ENCODE peak calls at places on chromosomes 1 and 21, in five cellular contexts. E, M, Z, T and H are unnamed samples.

GRCh38 chr1:150516616-150517015 is 1.1 kb downstream of the FALEC start:
- DNase-seq in E (no peak), M (no peak), Z (no peak), T (no peak), H (peak)

GRCh38 chr1:221723018-221723917 is 18.6 kb downstream of the DUSP10 start:
- DNase-seq in E (no peak), M (peak), Z (no peak), T (no peak), H (no peak)

GRCh38 chr1:208243522-208243850 is 698 bp downstream of the PLXNA2 start:
- DNase-seq in E (no peak), M (no peak), Z (no peak), T (peak), H (no peak)

GRCh38 chr1:51444096-51444495 is 75.0 kb downstream of the EPS15 start:
- DNase-seq in E (no peak), M (peak), Z (no peak), T (no peak), H (no peak)

GRCh38 chr1:176479920-176480319 is 16.9 kb downstream of the PAPPA2 start:
- DNase-seq in E (peak), M (no peak), Z (no peak), T (peak), H (no peak)

GRCh38 chr21:31911138-31911907 is 38.5 kb downstream of the HUNK start:
- DNase-seq in E (no peak), M (peak), Z (no peak), T (no peak), H (peak)

GRCh38 chr1:11376981-11377583 is 101.9 kb upstream of the DISP3 start:
- DNase-seq in E (no peak), M (no peak), Z (no peak), T (no peak), H (no peak)

GRCh38 chr1:246508897-246509688 is 2.0 kb upstream of the SMYD3 start:
- DNase-seq in E (no peak), M (no peak), Z (no peak), T (no peak), H (no peak)

GRCh38 chr1:187252923-187253322 is 424.2 kb downstream of the PLA2G4A start:
- DNase-seq in E (no peak), M (no peak), Z (no peak), T (no peak), H (no peak)

GRCh38 chr21:31473685-31474345 is 129.8 kb upstream of the TIAM1 start:
- DNase-seq in E (no peak), M (no peak), Z (no peak), T (no peak), H (no peak)

DNA sequence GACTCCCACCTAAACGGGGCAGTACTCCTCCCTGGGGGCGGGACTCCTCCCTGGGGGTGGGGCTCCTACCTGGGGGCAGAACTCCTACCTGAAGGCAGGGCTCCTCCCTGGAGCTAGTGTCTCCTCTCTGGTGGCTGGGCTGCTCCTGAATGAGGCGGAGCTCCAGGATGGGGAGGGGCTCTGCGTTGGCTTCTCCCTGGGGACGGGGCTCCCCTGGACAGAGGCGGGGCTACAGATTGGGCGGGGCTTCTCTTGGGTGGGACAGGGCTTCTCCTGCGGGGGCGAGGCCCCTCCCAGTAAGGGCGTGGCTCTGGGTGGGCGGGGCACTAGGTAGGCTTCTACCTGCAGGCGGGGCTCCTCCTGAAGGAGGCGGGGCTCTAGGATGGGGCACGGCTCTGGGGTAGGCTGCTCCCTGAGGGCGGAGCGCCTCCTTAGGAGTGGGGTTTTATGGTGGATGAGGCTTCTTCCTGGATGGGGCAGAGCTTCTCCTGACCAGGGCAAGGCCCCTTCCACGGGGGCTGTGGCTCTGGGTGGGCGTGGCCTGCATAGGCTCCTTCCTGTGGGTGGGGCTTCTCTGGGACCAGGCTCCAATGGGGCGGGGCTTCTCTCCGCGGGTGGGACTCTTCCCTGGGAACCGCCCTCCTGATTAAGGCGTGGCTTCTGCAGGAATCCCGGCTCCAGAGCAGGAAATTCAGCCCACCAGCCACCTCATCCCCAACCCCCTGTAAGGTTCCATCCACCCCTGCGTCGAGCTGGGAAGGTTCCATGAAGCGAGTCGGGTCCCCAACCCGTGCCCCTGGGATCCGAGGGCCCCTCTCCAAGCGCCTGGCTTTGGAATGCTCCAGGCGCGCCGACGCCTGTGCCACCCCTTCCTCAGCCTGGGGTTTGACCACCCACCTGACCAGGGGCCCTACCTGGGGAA is 22.7 kb upstream of the ARF1 start:
- DNase-seq in E (peak), M (no peak), Z (no peak), T (peak), H (peak)
- H2AFZ ChIP-seq in E (peak), M (peak), Z (peak), T (peak), H (no peak)

GRCh38 chr1:91176250-91176649 is 154.4 kb upstream of the ZNF644 start:
- DNase-seq in E (no peak), M (no peak), Z (no peak), T (no peak), H (no peak)

GRCh38 chr1:91173379-91173890 is 151.6 kb upstream of the ZNF644 start:
- DNase-seq in E (no peak), M (no peak), Z (no peak), T (no peak), H (no peak)

GRCh38 chr1:91170571-91170970 is 148.7 kb upstream of the ZNF644 start:
- DNase-seq in E (no peak), M (no peak), Z (no peak), T (no peak), H (no peak)

GRCh38 chr1:91174734-91175133 is 152.9 kb upstream of the ZNF644 start:
- DNase-seq in E (no peak), M (no peak), Z (no peak), T (no peak), H (no peak)

GRCh38 chr1:91171906-91172305 is 150.1 kb upstream of the ZNF644 start:
- DNase-seq in E (no peak), M (no peak), Z (no peak), T (no peak), H (no peak)
- H2AK5ac ChIP-seq in E (no peak), M (no peak), Z (no peak), T (no peak), H (no peak)

GRCh38 chr21:39169906-39170305 is 13.3 kb downstream of the PSMG1 start:
- DNase-seq in E (no peak), M (no peak), Z (no peak), T (no peak), H (no peak)
- H3K27ac ChIP-seq in E (no peak), M (no peak), Z (no peak), T (no peak), H (no peak)

GRCh38 chr1:206578115-206578935 is 33.9 kb downstream of the EIF2D start:
- DNase-seq in E (no peak), M (peak), Z (no peak), T (no peak), H (no peak)

GRCh38 chr1:206575894-206576737 is 36.1 kb downstream of the EIF2D start:
- DNase-seq in E (no peak), M (no peak), Z (no peak), T (no peak), H (no peak)

GRCh38 chr1:206573772-206574161 is 38.5 kb downstream of the EIF2D start:
- DNase-seq in E (no peak), M (no peak), Z (no peak), T (no peak), H (no peak)

GRCh38 chr1:206572835-206573771 is 39.2 kb downstream of the EIF2D start:
- DNase-seq in E (no peak), M (no peak), Z (no peak), T (no peak), H (no peak)

DNA sequence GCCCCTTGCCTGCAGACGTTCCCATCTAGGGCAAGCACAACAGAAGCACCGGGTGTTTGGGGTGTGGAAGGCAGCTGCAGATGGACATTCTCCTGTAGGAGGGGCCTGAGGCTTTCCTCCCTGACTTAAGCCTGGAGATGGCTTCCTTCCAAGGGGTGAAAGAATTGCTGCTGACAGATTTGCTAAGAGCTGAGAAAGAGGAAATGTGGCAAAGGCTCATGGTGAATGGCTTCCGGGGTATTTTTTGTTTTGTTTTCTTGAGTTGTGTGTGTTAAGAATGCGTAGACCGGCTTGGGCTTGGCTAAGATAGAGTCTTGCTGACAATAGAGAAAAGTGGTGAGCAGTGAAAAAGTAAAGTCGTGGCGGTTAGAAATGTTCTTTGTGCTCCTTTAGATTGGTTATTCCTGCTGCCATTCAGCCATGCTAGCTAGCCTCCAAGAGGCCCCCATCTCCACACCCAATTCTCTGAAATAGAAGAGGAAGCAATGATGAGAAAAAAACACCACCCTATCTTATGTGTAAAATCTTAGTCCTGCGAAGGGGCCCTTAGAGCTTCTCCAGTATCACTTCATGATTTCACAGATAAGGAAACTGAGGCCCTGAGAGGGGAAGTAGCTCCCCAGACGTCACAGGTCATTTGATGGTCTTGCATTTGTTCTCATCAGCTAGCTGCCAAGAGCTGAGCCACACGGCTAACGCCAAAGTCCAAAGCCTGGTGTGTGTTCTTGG is 36.9 kb downstream of the EIF2D start:
- DNase-seq in E (no peak), M (peak), Z (no peak), T (no peak), H (no peak)
- H2AFZ ChIP-seq in E (no peak), M (peak), Z (peak), T (no peak), H (no peak)

GRCh38 chr1:234533034-234533571 is 54.1 kb upstream of the TARBP1 start:
- DNase-seq in E (no peak), M (peak), Z (no peak), T (no peak), H (peak)

GRCh38 chr1:234535208-234535607 is 56.2 kb upstream of the TARBP1 start:
- DNase-seq in E (no peak), M (no peak), Z (no peak), T (no peak), H (no peak)

GRCh38 chr1:234535763-234536515 is 57.0 kb upstream of the TARBP1 start:
- DNase-seq in E (no peak), M (peak), Z (peak), T (no peak), H (no peak)

GRCh38 chr1:234532511-234532922 is 53.5 kb upstream of the TARBP1 start:
- DNase-seq in E (no peak), M (no peak), Z (no peak), T (no peak), H (peak)

DNA sequence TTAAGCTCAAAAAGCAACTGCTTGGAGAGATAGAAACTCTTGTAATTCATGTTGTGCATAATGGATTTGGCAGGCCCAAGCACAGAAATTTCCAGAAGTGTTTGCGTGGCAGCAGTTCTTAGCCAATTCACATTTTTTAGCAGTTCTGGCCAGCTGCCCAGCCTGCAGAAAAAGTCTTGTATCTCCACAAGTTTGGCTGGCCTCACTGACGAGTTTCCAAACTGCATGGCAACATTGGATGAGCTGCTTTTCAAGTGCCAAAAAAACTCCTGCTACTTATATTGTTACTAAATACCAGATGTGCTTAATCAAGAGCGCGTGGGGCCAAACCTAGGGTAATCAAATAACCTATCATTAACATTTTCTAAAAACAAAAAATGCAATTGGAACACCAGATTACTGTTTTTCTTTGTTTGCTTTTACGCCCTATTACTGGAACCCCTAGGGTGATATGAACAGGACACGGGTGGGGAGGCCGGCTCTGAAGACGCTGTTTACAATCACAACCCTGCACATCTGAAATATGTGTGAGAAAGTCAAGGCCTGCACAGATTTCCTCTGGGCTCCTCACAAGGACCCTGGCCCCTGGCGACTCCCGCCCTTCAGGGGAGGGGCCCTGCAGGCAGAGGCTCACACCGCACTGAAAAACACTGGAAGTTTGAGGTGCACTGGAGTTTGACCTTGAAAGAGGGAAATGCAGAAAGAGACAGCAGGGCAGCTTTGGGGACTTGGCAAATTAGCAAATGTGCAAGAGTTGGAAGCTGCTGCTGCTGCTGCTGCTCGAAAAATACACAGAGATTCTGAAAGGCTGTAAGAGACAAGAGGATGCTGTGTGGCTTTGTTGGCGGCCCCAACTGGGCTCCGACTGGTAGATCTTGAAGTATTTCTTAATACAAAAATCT is 55.2 kb upstream of the TARBP1 start:
- DNase-seq in E (no peak), M (peak), Z (no peak), T (no peak), H (peak)
- H2AK5ac ChIP-seq in E (no peak), M (no peak), Z (no peak), T (no peak), H (no peak)